ENCODE peak calls at places on chromosomes 13 and 19, in four cellular contexts. O is K562, L is GM12878, X is HepG2. W is an unnamed sample. For H3K4me1, the result is how much of the 10 kb centered on the place peaks cover.

GRCh38 chr13:104485571-104485970 is 1419.4 kb upstream of the SLC10A2 start:
- DNase-seq in O (no peak), L (no peak), X (no peak), W (no peak)

GRCh38 chr13:40789275-40790231 is at the start of gene SLC25A15:
- DNase-seq in O (peak), L (no peak), X (peak), W (no peak)

GRCh38 chr13:32905063-32905863 is 111.0 kb upstream of the KL start:
- DNase-seq in O (no peak), L (peak), X (no peak), W (no peak)

GRCh38 chr19:623974-624373 is 9.4 kb downstream of the POLRMT start:
- DNase-seq in O (no peak), L (no peak), X (no peak), W (no peak)

GRCh38 chr19:17683078-17683477 is 5.1 kb downstream of the UNC13A start:
- DNase-seq in O (no peak), L (no peak), X (no peak), W (no peak)

GRCh38 chr13:42997381-42997780 is 5.3 kb upstream of the EPSTI1 start:
- DNase-seq in O (no peak), L (no peak), X (no peak), W (no peak)

GRCh38 chr13:44236370-44236769 is 137.3 kb upstream of the SERP2 start:
- DNase-seq in O (no peak), L (no peak), X (no peak), W (no peak)

GRCh38 chr19:56076413-56076998 is 44.6 kb downstream of the ZNF787 start:
- DNase-seq in O (peak), L (no peak), X (peak), W (peak)

GRCh38 chr13:97058896-97059295 is 64.6 kb upstream of the OXGR1 start:
- DNase-seq in O (no peak), L (no peak), X (no peak), W (no peak)

GRCh38 chr13:51584731-51585191 is 499 bp downstream of the WDFY2 start:
- DNase-seq in O (peak), L (no peak), X (peak), W (peak)

GRCh38 chr13:43895940-43896339 is 16.2 kb downstream of the LACC1 start:
- DNase-seq in O (no peak), L (no peak), X (no peak), W (no peak)

GRCh38 chr13:28579334-28579733 is 79.6 kb upstream of the POMP start:
- DNase-seq in O (no peak), L (no peak), X (no peak), W (no peak)

GRCh38 chr19:12833747-12834417 is 497 bp downstream of the RTBDN start:
- DNase-seq in O (peak), L (no peak), X (no peak), W (peak)

GRCh38 chr13:71028884-71029283 is 838.1 kb downstream of the DACH1 start:
- DNase-seq in O (no peak), L (no peak), X (no peak), W (no peak)

GRCh38 chr19:18899624-18900560 is 3.9 kb upstream of the CERS1 start:
- DNase-seq in O (no peak), L (no peak), X (no peak), W (no peak)

GRCh38 chr13:98189841-98190505 is 12.9 kb upstream of the RNF113B start:
- DNase-seq in O (no peak), L (no peak), X (peak), W (no peak)

GRCh38 chr19:49413348-49413747 is 9.9 kb downstream of the PTH2 start:
- DNase-seq in O (no peak), L (no peak), X (no peak), W (no peak)

GRCh38 chr13:40983269-40983668 is 35.8 kb downstream of the ELF1 start:
- DNase-seq in O (no peak), L (no peak), X (no peak), W (no peak)

GRCh38 chr13:24723206-24723605 is 40.8 kb upstream of the RNF17 start:
- DNase-seq in O (no peak), L (no peak), X (no peak), W (no peak)

GRCh38 chr19:2618611-2619010 is 83.9 kb downstream of the GNG7 start:
- DNase-seq in O (no peak), L (no peak), X (no peak), W (no peak)

GRCh38 chr19:6705931-6706632 is 14.4 kb downstream of the C3 start:
- DNase-seq in O (no peak), L (no peak), X (no peak), W (no peak)
- TF ChIP-seq CBX5 in O (no peak), L (no peak), X (no peak), W (no peak)

GRCh38 chr13:114047358-114047881 is 73.5 kb upstream of the C13orf46 start:
- DNase-seq in O (peak), L (peak), X (no peak), W (no peak)

GRCh38 chr13:114050536-114051450 is 76.9 kb upstream of the C13orf46 start:
- DNase-seq in O (no peak), L (no peak), X (no peak), W (no peak)

GRCh38 chr13:114048463-114048862 is 74.6 kb upstream of the C13orf46 start:
- DNase-seq in O (no peak), L (no peak), X (no peak), W (no peak)

GRCh38 chr13:114049026-114049425 is 75.2 kb upstream of the C13orf46 start:
- DNase-seq in O (no peak), L (no peak), X (no peak), W (no peak)

DNA sequence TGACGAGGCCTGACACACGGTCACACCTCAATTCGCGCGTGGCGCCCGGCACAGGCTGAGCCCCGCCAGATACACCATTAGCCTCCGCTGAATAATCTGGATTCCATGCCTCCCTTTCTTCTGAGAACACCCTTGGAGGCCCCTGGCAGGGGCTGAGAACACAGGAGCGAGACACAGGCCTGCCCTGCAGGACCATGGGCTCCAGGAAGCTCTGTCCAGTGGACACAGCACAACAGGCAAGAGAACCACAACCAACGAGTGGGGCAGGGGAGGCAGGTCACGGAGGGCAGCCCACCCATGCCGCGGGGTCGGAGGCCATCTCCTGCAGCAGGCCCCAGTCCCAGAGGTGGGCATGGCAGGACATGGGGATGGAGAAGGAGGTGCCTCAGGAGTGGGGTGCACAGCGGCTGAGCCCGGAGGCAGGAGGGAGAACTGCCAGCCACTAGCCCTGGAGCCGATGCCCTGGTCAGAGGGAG is 75.8 kb upstream of the C13orf46 start:
- DNase-seq in O (no peak), L (no peak), X (no peak), W (no peak)
- H3K4me1 ChIP-seq in O (under half), L (under half), X (under half), W (under half)

GRCh38 chr19:8224394-8225145 is 15.4 kb downstream of the CERS4 start:
- DNase-seq in O (no peak), L (no peak), X (no peak), W (no peak)

GRCh38 chr19:8215783-8216182 is 6.6 kb downstream of the CERS4 start:
- DNase-seq in O (no peak), L (no peak), X (no peak), W (no peak)

GRCh38 chr19:8220481-8220880 is 11.3 kb downstream of the CERS4 start:
- DNase-seq in O (no peak), L (no peak), X (no peak), W (no peak)

GRCh38 chr19:8216357-8216756 is 7.2 kb downstream of the CERS4 start:
- DNase-seq in O (no peak), L (no peak), X (no peak), W (no peak)

DNA sequence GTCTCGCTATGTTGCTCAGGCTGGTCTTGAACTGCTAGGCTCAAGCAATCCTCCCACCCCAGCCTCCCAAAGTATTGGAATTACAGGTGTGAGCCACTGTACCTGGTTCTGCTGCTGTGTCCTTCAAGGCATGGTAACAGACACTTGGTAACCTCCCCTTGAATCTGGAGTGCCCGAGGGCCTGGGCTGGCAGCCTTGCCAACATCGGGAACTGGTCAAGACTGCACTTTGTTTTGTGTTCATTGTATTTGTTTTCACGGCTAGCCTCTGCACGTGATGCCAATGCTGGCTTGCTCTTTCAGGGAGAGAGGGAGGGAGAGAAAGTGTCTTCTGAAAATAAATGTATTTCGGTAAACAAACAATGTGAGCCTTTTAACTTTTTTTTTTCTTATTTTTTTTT is 12.0 kb downstream of the CERS4 start:
- DNase-seq in O (no peak), L (no peak), X (no peak), W (no peak)
- TF ChIP-seq CBX5 in O (no peak), L (no peak), X (no peak), W (no peak)

GRCh38 chr19:47508721-47509120 is 6.1 kb downstream of the NAPA start:
- DNase-seq in O (no peak), L (no peak), X (no peak), W (no peak)
- H3K4me1 ChIP-seq in O (under half), L (under half), X (under half), W (under half)

DNA sequence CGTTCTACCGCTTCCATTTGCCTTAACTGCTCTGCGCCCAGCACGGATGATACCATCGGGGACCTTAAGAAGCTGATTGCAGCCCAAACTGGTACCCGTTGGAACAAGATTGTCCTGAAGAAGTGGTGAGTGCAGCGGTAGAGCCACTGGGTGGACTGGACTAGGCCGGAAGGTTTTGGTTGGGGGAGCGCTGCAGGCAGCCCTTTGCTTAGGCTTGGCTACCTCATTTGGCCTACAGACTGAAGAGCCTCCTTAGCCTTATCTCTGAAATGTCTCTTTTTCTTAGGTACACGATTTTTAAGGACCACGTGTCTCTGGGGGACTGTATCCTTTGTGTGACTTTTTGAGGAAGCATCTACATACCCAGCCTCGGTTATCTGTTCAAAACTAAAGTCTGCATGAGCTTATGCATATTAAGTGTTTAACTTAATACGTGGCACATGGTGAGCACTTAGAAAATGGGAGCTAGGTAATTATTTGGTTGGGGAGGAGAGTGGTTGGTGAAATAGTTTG is 889 bp downstream of the UBL5 start:
- DNase-seq in O (no peak), L (no peak), X (no peak), W (no peak)
- TF ChIP-seq CBX5 in O (no peak), L (no peak), X (no peak), W (no peak)

DNA sequence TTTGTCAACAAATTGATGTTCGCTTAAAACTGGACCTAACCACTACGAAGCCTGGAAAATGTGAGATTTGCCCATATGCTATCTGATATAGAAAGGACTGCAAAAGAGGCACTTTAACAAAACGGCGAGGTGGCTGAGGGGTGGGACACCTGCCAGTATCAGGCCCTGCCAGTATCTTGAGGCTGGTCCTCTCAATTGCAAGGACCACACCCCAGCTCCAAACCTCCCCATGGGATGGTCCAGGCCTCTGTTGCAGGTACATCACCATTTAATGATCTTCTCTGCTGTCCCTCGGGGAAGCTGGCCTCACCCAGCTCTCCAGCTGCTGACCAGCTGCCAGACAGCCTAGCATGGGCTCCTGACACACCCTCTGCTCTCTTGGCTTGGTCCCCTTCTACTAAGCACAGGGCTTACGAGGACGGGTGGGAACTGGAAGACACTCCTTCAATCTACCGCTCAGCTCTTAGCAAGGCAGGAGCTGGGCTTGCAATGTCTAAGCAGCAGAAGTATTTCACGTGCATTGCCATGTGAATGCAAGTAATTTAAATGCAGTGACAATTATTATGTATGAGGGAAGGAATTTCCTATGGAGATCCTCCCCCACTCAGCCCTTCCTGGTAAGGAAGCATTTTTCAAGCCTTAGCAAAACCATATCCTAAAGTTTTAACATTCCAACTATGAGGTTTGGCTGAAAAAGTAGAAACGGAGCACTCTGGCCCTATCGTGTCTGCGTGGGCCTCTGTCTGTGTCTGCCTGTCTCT is 63.9 kb downstream of the LATS2 start:
- DNase-seq in O (no peak), L (no peak), X (no peak), W (peak)
- H3K4me1 ChIP-seq in O (under half), L (under half), X (under half), W (under half)